ENCODE peak calls at places on chromosomes 3 and 15, in seven cellular contexts. P is gastrocnemius medialis, R is esophagus muscularis mucosa, V is body of pancreas, Z is adrenal gland, Q is heart left ventricle, O is prostate gland. B is an unnamed sample.

GRCh38 chr3:69178838-69179739 is 56.7 kb upstream of the LMOD3 start:
- DNase-seq in P (no peak), R (no peak), V (no peak), Z (no peak), Q (no peak), O (no peak), B (no peak)

GRCh38 chr3:119329551-119329950 is 35.4 kb downstream of the ARHGAP31 start:
- DNase-seq in P (no peak), R (no peak), V (no peak), Z (no peak), Q (no peak), O (no peak), B (no peak)

GRCh38 chr15:61796056-61796455 is 264.2 kb downstream of the VPS13C start:
- DNase-seq in P (no peak), R (no peak), V (no peak), Z (no peak), Q (no peak), O (no peak), B (no peak)

GRCh38 chr15:79970921-79971434 is at the start of gene BCL2A1:
- DNase-seq in P (no peak), R (no peak), V (no peak), Z (no peak), Q (no peak), O (no peak), B (no peak)

GRCh38 chr3:52001443-52001974 is 5.8 kb upstream of the RPL29 start:
- DNase-seq in P (peak), R (peak), V (peak), Z (peak), Q (peak), O (peak), B (peak)

GRCh38 chr3:14587733-14588360 is 47.7 kb upstream of the GRIP2 start:
- DNase-seq in P (no peak), R (no peak), V (no peak), Z (no peak), Q (no peak), O (no peak), B (no peak)

GRCh38 chr3:120461416-120461815 is 10.6 kb upstream of the FSTL1 start:
- DNase-seq in P (no peak), R (no peak), V (no peak), Z (no peak), Q (no peak), O (no peak), B (no peak)

GRCh38 chr3:197027151-197027895 is 2.3 kb downstream of the MELTF start:
- DNase-seq in P (no peak), R (no peak), V (no peak), Z (no peak), Q (no peak), O (no peak), B (no peak)

GRCh38 chr3:141313091-141313683 is 55.1 kb upstream of the ZBTB38 start:
- DNase-seq in P (no peak), R (no peak), V (no peak), Z (no peak), Q (no peak), O (no peak), B (no peak)

GRCh38 chr3:194570184-194570583 is 63.0 kb downstream of the TMEM44 start:
- DNase-seq in P (no peak), R (no peak), V (no peak), Z (no peak), Q (no peak), O (no peak), B (no peak)

GRCh38 chr3:129558772-129559564 is 16.0 kb downstream of the H1-8 start:
- DNase-seq in P (no peak), R (no peak), V (no peak), Z (peak), Q (no peak), O (no peak), B (peak)

GRCh38 chr15:67762610-67763368 is 62.5 kb upstream of the SKOR1 start:
- DNase-seq in P (no peak), R (peak), V (no peak), Z (peak), Q (no peak), O (no peak), B (no peak)

GRCh38 chr3:29144807-29145206 is 136.1 kb upstream of the RBMS3 start:
- DNase-seq in P (peak), R (no peak), V (peak), Z (peak), Q (peak), O (peak), B (no peak)

GRCh38 chr3:8621872-8622271 is 22.7 kb downstream of the SSUH2 start:
- DNase-seq in P (peak), R (no peak), V (no peak), Z (no peak), Q (no peak), O (no peak), B (no peak)

GRCh38 chr15:83656192-83656591 is 2.3 kb downstream of the ADAMTSL3 start:
- DNase-seq in P (no peak), R (peak), V (no peak), Z (no peak), Q (no peak), O (no peak), B (no peak)

GRCh38 chr3:364287-364686 is 167.7 kb downstream of the CHL1 start:
- DNase-seq in P (no peak), R (no peak), V (no peak), Z (no peak), Q (no peak), O (no peak), B (no peak)

GRCh38 chr3:189953551-189953950 is 167.1 kb downstream of the P3H2 start:
- DNase-seq in P (no peak), R (no peak), V (no peak), Z (no peak), Q (no peak), O (no peak), B (no peak)

GRCh38 chr3:73148653-73149052 is 87.2 kb downstream of the EBLN2 start:
- DNase-seq in P (no peak), R (peak), V (peak), Z (no peak), Q (no peak), O (peak), B (no peak)

GRCh38 chr15:75456710-75457109 is 5.2 kb upstream of the SIN3A start:
- DNase-seq in P (no peak), R (no peak), V (no peak), Z (no peak), Q (no peak), O (no peak), B (no peak)

GRCh38 chr3:8838765-8839423 is 69.5 kb upstream of the OXTR start:
- DNase-seq in P (no peak), R (no peak), V (no peak), Z (no peak), Q (no peak), O (no peak), B (no peak)

GRCh38 chr15:101280007-101280406 is 2.7 kb upstream of the SELENOS start:
- DNase-seq in P (no peak), R (no peak), V (no peak), Z (no peak), Q (no peak), O (no peak), B (no peak)

GRCh38 chr3:8648873-8649741 is 4.5 kb upstream of the SSUH2 start:
- DNase-seq in P (no peak), R (no peak), V (no peak), Z (no peak), Q (no peak), O (no peak), B (no peak)

GRCh38 chr15:80801891-80802680 is 22.9 kb downstream of the CEMIP start:
- DNase-seq in P (no peak), R (no peak), V (no peak), Z (peak), Q (peak), O (no peak), B (no peak)

GRCh38 chr3:37995652-37996641 is 5.4 kb downstream of the VILL start:
- DNase-seq in P (peak), R (no peak), V (no peak), Z (no peak), Q (no peak), O (no peak), B (no peak)

GRCh38 chr15:28861031-28861534 is 12.6 kb upstream of the GOLGA6L7 start:
- DNase-seq in P (no peak), R (no peak), V (peak), Z (no peak), Q (no peak), O (no peak), B (no peak)

GRCh38 chr3:73255609-73256029 is 194.2 kb downstream of the EBLN2 start:
- DNase-seq in P (no peak), R (no peak), V (peak), Z (peak), Q (no peak), O (no peak), B (peak)

GRCh38 chr3:52216585-52217408 is 8.6 kb downstream of the TLR9 start:
- DNase-seq in P (peak), R (no peak), V (peak), Z (peak), Q (peak), O (peak), B (peak)

GRCh38 chr3:59605318-59605717 is 555.5 kb upstream of the CFAP20DC start:
- DNase-seq in P (no peak), R (no peak), V (peak), Z (no peak), Q (no peak), O (peak), B (peak)

GRCh38 chr3:76369170-76369569 is 583.8 kb upstream of the ZNF717 start:
- DNase-seq in P (no peak), R (no peak), V (no peak), Z (no peak), Q (no peak), O (no peak), B (no peak)

GRCh38 chr15:41926184-41927056 is 32.6 kb upstream of the SPTBN5 start:
- DNase-seq in P (no peak), R (no peak), V (no peak), Z (no peak), Q (no peak), O (no peak), B (no peak)

GRCh38 chr3:139537325-139537724 is 2.2 kb downstream of the RBP1 start:
- DNase-seq in P (no peak), R (no peak), V (no peak), Z (peak), Q (no peak), O (no peak), B (no peak)

GRCh38 chr15:25171856-25172687 is 217.3 kb downstream of the SNRPN start:
- DNase-seq in P (no peak), R (peak), V (peak), Z (peak), Q (peak), O (no peak), B (no peak)

GRCh38 chr3:95715137-95715536 is 1099.3 kb upstream of the EPHA6 start:
- DNase-seq in P (no peak), R (no peak), V (no peak), Z (no peak), Q (no peak), O (no peak), B (no peak)

GRCh38 chr3:100561459-100562158 is 47.8 kb upstream of the ADGRG7 start:
- DNase-seq in P (no peak), R (no peak), V (no peak), Z (no peak), Q (no peak), O (no peak), B (no peak)

GRCh38 chr15:41605566-41605965 is 46.6 kb downstream of the TYRO3 start:
- DNase-seq in P (no peak), R (no peak), V (no peak), Z (no peak), Q (no peak), O (no peak), B (no peak)

GRCh38 chr3:108118038-108118727 is 27.4 kb upstream of the CD47 start:
- DNase-seq in P (no peak), R (no peak), V (no peak), Z (no peak), Q (no peak), O (no peak), B (no peak)

GRCh38 chr3:88712552-88712951 is 394.9 kb upstream of the EPHA3 start:
- DNase-seq in P (no peak), R (no peak), V (no peak), Z (no peak), Q (no peak), O (no peak), B (no peak)

GRCh38 chr3:57555316-57555715 is 758 bp upstream of the PDE12 start:
- DNase-seq in P (peak), R (no peak), V (peak), Z (no peak), Q (no peak), O (no peak), B (peak)

GRCh38 chr3:57556459-57557087 is 499 bp downstream of the PDE12 start:
- DNase-seq in P (peak), R (no peak), V (peak), Z (peak), Q (no peak), O (no peak), B (no peak)

GRCh38 chr3:57557088-57557537 is 1.0 kb downstream of the PDE12 start:
- DNase-seq in P (peak), R (no peak), V (peak), Z (peak), Q (no peak), O (no peak), B (no peak)

GRCh38 chr3:57559526-57559925 is 3.5 kb downstream of the PDE12 start:
- DNase-seq in P (no peak), R (no peak), V (no peak), Z (no peak), Q (no peak), O (no peak), B (no peak)

DNA sequence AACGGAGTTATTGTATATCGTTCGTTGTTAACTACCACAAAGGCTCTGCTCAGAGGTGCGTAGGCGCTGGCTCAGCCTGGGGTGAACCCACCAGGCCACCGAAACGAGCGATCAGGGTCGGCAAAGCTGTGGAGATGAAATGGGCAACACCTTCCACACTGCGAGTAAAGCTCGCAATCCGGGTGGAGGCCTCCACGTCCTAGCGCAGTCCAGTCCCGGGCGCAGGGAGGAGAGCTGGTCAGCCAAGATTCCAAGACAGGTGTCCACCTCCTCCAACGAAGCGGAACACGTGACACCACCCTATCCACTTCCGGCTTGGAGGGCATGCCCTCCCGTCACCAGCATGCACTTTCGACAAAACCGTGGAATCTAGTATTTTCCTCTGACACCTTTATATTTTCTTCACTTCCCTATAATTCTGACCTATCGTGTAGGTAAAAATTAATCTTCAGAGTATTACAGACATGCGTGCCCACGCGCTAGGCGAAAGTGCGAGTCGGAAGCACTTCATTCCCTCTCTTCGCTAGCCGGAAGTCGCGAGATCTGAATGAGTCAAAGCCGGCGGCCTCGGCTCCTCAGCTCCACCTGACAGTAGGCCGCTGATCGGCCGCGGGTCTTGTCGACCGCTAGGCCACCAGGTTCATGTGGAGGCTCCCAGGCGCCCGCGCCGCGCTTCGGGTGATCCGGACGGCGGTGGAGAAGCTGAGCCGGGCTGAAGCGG is at the start of gene PDE12:
- DNase-seq in P (peak), R (peak), V (peak), Z (peak), Q (peak), O (peak), B (peak)
- TF ChIP-seq POLR2A in P (peak), R (peak), V (peak), Z (peak), Q (no peak), O (peak), B (peak)

GRCh38 chr15:39833515-39833981 is 50.9 kb upstream of the FSIP1 start:
- DNase-seq in P (no peak), R (peak), V (no peak), Z (no peak), Q (no peak), O (no peak), B (no peak)
- H3K4me3 ChIP-seq in P (no peak), R (no peak), V (no peak), Z (no peak), Q (no peak), O (no peak), B (no peak)

DNA sequence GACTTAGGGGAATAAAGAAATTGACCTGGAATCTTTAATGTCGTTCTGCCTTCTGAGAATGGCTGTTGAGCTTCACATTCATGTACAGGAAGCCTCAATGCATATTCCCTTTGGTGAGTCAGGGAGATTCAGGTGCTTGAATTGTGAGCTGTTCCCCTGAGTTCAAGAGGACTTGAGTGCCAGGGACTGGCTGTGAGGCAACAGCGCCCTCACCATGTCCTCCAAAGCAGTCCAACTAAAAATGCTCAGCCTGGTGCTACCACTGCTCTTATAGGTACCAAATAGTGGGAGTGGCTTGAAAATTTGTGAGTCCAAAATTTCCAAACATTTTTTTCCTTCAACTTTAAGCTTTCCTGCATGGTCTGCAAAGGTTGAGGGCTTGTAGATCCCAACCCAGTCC is 54.1 kb downstream of the LEO1 start:
- DNase-seq in P (no peak), R (no peak), V (no peak), Z (no peak), Q (no peak), O (no peak), B (peak)
- TF ChIP-seq CTCF in P (no peak), R (no peak), V (no peak), Z (no peak), Q (no peak), O (no peak), B (peak)

DNA sequence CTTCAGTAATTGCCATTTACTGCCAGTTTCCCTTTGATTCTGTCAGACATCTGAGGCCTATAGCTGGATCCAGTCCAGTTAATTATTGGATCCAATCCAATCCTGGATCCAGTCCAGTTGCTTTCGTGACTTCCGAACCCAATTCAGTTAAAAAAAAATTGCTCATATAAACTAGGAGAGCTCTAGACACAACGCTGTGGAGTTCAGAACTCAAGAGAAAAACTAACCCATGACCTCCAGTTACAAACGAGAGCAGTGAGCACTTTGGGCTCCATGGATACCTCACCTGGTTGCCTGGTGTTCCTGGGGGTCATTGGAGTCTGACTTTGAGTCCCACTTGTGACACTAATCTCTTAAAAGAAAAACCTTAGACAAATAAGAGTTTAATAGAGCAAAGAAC is 269.8 kb downstream of the THSD4 start:
- DNase-seq in P (no peak), R (peak), V (no peak), Z (no peak), Q (no peak), O (no peak), B (peak)
- TF ChIP-seq POLR2A in P (no peak), R (no peak), V (no peak), Z (no peak), Q (no peak), O (no peak), B (no peak)

GRCh38 chr15:69298697-69299441 is at the start of gene PAQR5:
- DNase-seq in P (no peak), R (no peak), V (peak), Z (peak), Q (no peak), O (peak), B (peak)
- H3K4me3 ChIP-seq in P (peak), R (peak), V (peak), Z (no peak), Q (peak), O (peak), B (peak)

DNA sequence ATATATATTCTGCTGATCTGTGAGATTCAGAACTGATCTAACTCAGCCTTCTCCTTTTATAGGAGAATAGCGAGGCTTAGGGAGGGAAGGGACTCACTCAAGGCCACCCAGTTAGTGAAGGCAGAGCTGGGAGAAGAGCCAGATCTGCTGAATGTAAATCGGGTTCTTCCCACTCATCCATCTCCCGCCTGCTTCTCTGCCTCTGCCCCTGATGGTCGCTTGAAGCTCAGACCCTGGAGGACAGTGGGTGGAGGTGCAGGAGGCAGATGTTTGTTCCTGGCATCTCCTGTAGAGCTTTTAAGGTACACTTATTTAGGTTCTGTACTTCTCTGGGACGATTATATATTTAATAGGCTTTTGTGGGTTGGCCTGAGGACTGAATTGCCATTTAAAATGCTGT is 4.3 kb downstream of the PDIA5 start:
- DNase-seq in P (no peak), R (no peak), V (no peak), Z (peak), Q (no peak), O (no peak), B (no peak)
- TF ChIP-seq CTCF in P (no peak), R (no peak), V (no peak), Z (peak), Q (no peak), O (no peak), B (no peak)